ENCODE peak calls at places on chromosomes 12 and 14, in eight cellular contexts. U is GM23338, Z is SK-N-SH, N is HCT116, S is OCI-LY7, J is PC-3, G is neural progenitor cell, E is MM.1S. W is an unnamed sample.

GRCh38 chr14:64708148-64709004 is 4.2 kb downstream of the PLEKHG3 start:
- DNase-seq in U (peak; percentile 96), Z (no peak), N (no peak), S (no peak), J (peak; percentile 80), G (peak; percentile 59), E (no peak), W (peak; percentile 87)

GRCh38 chr12:104485651-104486341 is 29.0 kb downstream of the CHST11 start:
- DNase-seq in U (no peak), Z (no peak), N (no peak), S (peak; percentile 78), J (no peak), G (no peak), E (no peak), W (no peak)

GRCh38 chr14:94601961-94602391 is 10.2 kb upstream of the SERPINA3 start:
- DNase-seq in U (no peak), Z (no peak), N (peak; percentile 27), S (no peak), J (peak; percentile 48), G (no peak), E (no peak), W (peak; percentile 72)

GRCh38 chr14:63654346-63654745 is 12.7 kb upstream of the WDR89 start:
- DNase-seq in U (no peak), Z (no peak), N (no peak), S (no peak), J (no peak), G (no peak), E (no peak), W (no peak)

GRCh38 chr14:78440351-78440750 is 270.2 kb downstream of the NRXN3 start:
- DNase-seq in U (peak; percentile 4), Z (no peak), N (no peak), S (no peak), J (no peak), G (no peak), E (no peak), W (no peak)

GRCh38 chr12:3315201-3315661 is 175.8 kb upstream of the PRMT8 start:
- DNase-seq in U (no peak), Z (peak; percentile 65), N (no peak), S (no peak), J (peak; percentile 97), G (no peak), E (no peak), W (no peak)

GRCh38 chr12:109951751-109952150 is 44.4 kb downstream of the GIT2 start:
- DNase-seq in U (no peak), Z (no peak), N (peak; percentile 69), S (no peak), J (peak; percentile 84), G (no peak), E (no peak), W (peak; percentile 21)

GRCh38 chr12:1013618-1014489 is 22.8 kb downstream of the ERC1 start:
- DNase-seq in U (no peak), Z (no peak), N (peak; percentile 66), S (no peak), J (peak; percentile 65), G (no peak), E (no peak), W (peak; percentile 13)

GRCh38 chr12:87816186-87816585 is 213.0 kb downstream of the C12orf50 start:
- DNase-seq in U (no peak), Z (no peak), N (no peak), S (no peak), J (no peak), G (no peak), E (no peak), W (no peak)

GRCh38 chr12:180445-180844 is 33.5 kb downstream of the SLC6A12 start:
- DNase-seq in U (no peak), Z (no peak), N (no peak), S (no peak), J (no peak), G (no peak), E (peak; percentile 83), W (no peak)

GRCh38 chr12:14839262-14839661 is 4.1 kb downstream of the ART4 start:
- DNase-seq in U (no peak), Z (no peak), N (no peak), S (no peak), J (no peak), G (no peak), E (no peak), W (no peak)

GRCh38 chr12:46983959-46984833 is 95.2 kb upstream of the PCED1B start:
- DNase-seq in U (peak; percentile 80), Z (peak; percentile 27), N (peak; percentile 56), S (peak; percentile 49), J (peak; percentile 86), G (peak; percentile 77), E (peak; percentile 68), W (peak; percentile 71)

GRCh38 chr14:34420547-34421150 is 41.4 kb downstream of the SPTSSA start:
- DNase-seq in U (no peak), Z (no peak), N (no peak), S (no peak), J (no peak), G (peak; percentile 67), E (no peak), W (no peak)

GRCh38 chr12:45310627-45310968 is 94.7 kb downstream of the ANO6 start:
- DNase-seq in U (no peak), Z (no peak), N (no peak), S (no peak), J (no peak), G (no peak), E (no peak), W (no peak)

GRCh38 chr12:101889216-101889752 is 11.9 kb downstream of the DRAM1 start:
- DNase-seq in U (no peak), Z (no peak), N (no peak), S (no peak), J (no peak), G (no peak), E (no peak), W (no peak)

GRCh38 chr12:56877195-56878009 is 56.8 kb downstream of the SDR9C7 start:
- DNase-seq in U (no peak), Z (no peak), N (no peak), S (no peak), J (no peak), G (no peak), E (no peak), W (no peak)

DNA sequence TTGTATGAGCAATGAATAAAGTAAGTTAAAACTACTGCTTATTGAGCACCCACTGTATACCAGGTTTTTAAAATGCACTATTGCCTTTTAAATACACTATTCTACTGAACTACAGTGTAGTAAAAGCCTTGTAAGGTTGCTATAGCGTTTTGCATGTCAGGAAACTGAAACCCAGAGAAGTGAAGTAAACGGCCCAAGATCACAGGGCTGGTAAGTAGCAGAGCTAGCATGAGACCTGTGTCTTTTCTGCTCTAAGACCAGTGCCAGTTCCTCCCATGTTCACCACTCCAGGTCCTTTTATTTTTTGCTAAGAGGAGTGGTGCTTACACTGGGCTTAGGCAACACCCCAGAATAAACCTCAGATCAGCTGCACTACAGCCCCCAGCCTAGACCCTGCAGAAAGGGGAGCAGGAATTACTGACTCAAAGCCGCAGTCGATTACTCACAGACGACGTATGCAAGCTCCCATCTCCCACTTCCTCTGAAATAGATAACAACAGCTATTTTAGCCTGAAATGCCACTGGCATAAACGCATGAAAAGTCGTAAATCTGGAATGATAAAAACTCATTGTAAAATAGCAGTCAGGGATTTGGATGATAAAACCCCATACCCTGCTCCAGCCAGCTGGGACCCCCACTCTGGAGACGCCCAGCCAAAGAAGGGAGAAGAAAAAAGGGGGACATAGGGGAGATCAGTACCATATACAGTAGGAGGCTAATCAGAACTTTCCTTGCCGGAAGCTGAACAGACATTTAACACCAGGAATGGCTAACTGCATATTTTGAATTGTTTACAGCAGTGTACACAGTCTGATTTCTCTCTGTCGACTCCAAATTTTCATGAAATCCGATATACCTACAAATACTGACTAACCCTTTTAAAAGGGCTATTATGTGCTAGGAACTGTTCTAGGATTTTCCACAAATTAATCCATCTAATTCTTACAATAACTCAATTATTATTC is 108.3 kb downstream of the NUAK1 start:
- DNase-seq in U (peak; percentile 17), Z (peak; percentile 15), N (no peak), S (no peak), J (peak; percentile 93), G (no peak), E (peak; percentile 61), W (peak; percentile 64)
- TF ChIP-seq EZH2phosphoT487 in U (no peak), Z (no peak), N (no peak), S (no peak), J (no peak), G (no peak), E (no peak), W (no peak)

GRCh38 chr12:22283508-22283907 is 51.0 kb downstream of the ST8SIA1 start:
- DNase-seq in U (peak; percentile 13), Z (no peak), N (no peak), S (no peak), J (no peak), G (no peak), E (no peak), W (no peak)
- TF ChIP-seq CTCF in U (no peak), Z (no peak), N (peak; percentile 3), S (no peak), J (no peak), G (no peak), E (no peak), W (no peak)

DNA sequence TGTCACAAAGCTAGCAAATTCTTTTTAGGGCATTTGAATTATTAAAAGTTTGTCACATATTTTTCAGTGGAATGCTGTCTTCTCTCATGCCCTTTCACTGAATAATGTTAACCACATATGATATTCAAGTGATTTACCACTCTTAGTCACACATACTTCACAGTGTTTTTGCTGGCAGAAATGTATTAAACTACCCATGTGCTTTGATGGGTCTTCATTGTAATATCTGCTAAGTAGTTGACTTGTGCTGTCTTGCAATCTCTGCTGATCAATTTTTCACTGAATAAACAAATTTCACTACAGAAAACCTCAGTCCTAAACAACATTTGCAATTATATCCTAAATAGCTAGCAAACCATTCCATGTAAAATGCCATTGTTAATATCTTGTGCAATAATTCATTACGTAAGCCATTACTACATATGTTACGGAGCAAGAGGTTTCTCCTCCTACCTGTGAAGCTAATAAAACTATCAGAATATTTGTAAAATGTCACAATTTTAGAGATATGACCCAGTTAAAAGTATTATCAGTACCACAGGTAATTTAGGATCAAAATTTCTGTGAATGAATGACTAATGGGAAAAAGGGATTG is 64.6 kb upstream of the LMO3 start:
- DNase-seq in U (no peak), Z (no peak), N (no peak), S (no peak), J (no peak), G (no peak), E (no peak), W (no peak)
- H3K4me2 ChIP-seq in U (no peak overlapping the region), Z (no peak overlapping the region), N (no peak overlapping the region), S (no peak overlapping the region), J (no peak overlapping the region), G (no peak overlapping the region), E (no peak overlapping the region), W (no peak overlapping the region)

GRCh38 chr14:68644101-68644500 is 148.8 kb downstream of the ZFP36L1 start:
- DNase-seq in U (no peak), Z (no peak), N (no peak), S (no peak), J (no peak), G (no peak), E (no peak), W (no peak)
- TF ChIP-seq EZH2phosphoT487 in U (no peak), Z (no peak), N (no peak), S (no peak), J (no peak), G (no peak), E (no peak), W (no peak)

W was measured in hepatocyte.